ENCODE peak calls at places on chromosomes 7 and 10, in four cellular contexts. N is GM12878, E is GM12891, Y is K562. P is an unnamed sample.

GRCh38 chr10:5888843-5889623 is 660 bp downstream of the ANKRD16 start:
- DNase-seq in N (no peak), E (peak), Y (peak), P (no peak)

GRCh38 chr7:112484671-112485097 is 3.9 kb downstream of the LSMEM1 start:
- DNase-seq in N (no peak), E (no peak), Y (no peak), P (no peak)

GRCh38 chr10:73888514-73888913 is 14.2 kb upstream of the CAMK2G start:
- DNase-seq in N (no peak), E (no peak), Y (no peak), P (no peak)

GRCh38 chr7:44216521-44217030 is 15.8 kb downstream of the YKT6 start:
- DNase-seq in N (no peak), E (no peak), Y (no peak), P (no peak)

GRCh38 chr7:24722386-24723177 is 34.7 kb downstream of the GSDME start:
- DNase-seq in N (no peak), E (no peak), Y (no peak), P (no peak)

GRCh38 chr10:132535065-132535651 is 2.4 kb upstream of the INPP5A start:
- DNase-seq in N (no peak), E (no peak), Y (no peak), P (no peak)

GRCh38 chr7:135736586-135737305 is 8.8 kb upstream of the SLC13A4 start:
- DNase-seq in N (no peak), E (no peak), Y (no peak), P (no peak)

GRCh38 chr7:116687801-116688201 is 15.8 kb downstream of the MET start:
- DNase-seq in N (no peak), E (no peak), Y (no peak), P (no peak)

GRCh38 chr7:5388905-5389433 is 34.7 kb downstream of the TNRC18 start:
- DNase-seq in N (no peak), E (no peak), Y (no peak), P (no peak)

GRCh38 chr10:112208981-112209380 is 25.4 kb upstream of the GPAM start:
- DNase-seq in N (no peak), E (no peak), Y (no peak), P (no peak)

GRCh38 chr7:87448427-87448826 is 27.1 kb downstream of the ABCB4 start:
- DNase-seq in N (no peak), E (no peak), Y (no peak), P (no peak)

GRCh38 chr7:90455163-90456030 is 14.0 kb upstream of the PTTG1IP2 start:
- DNase-seq in N (peak), E (peak), Y (peak), P (peak)

GRCh38 chr10:79055100-79055782 is 13.5 kb upstream of the ZMIZ1 start:
- DNase-seq in N (no peak), E (no peak), Y (no peak), P (no peak)

GRCh38 chr10:79055892-79056291 is 12.9 kb upstream of the ZMIZ1 start:
- DNase-seq in N (no peak), E (no peak), Y (no peak), P (no peak)

GRCh38 chr10:79056361-79056735 is 12.4 kb upstream of the ZMIZ1 start:
- DNase-seq in N (no peak), E (no peak), Y (no peak), P (no peak)

GRCh38 chr10:79057481-79058275 is 11.1 kb upstream of the ZMIZ1 start:
- DNase-seq in N (no peak), E (no peak), Y (no peak), P (no peak)

DNA sequence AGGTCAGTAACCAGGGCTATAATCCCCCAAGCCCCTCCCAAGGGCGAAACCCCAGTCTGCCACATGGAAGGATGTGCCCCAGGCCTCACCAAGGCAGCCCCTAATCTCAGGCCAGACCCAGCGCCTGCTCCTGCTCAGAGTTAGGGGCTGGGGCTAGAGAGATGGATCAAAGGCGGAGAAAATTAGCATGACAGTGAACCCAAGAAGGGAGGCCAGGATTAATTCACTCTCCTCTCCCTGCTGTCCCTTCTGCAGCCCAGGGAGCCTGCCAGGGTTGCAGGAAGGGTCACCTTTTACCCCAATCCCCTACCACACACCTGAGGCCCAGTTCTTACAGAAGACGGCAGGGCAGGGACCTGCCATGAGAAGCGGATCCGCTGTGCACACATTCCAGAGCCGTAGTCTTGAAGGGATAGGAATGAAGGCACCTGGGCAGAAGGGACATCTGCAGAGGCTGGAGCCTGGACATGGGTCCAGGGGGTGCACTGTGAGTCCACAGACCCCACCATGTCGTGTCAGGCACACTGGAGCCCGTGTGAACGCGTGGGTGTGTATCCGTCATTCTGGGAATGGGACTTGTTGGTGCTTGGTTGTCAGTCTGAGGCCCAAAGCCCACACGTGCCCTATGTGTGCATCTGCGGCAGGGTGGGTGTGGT is 11.9 kb upstream of the ZMIZ1 start:
- DNase-seq in N (no peak), E (no peak), Y (no peak), P (no peak)
- TF ChIP-seq SPI1 in N (no peak), E (no peak), Y (no peak), P (no peak)

DNA sequence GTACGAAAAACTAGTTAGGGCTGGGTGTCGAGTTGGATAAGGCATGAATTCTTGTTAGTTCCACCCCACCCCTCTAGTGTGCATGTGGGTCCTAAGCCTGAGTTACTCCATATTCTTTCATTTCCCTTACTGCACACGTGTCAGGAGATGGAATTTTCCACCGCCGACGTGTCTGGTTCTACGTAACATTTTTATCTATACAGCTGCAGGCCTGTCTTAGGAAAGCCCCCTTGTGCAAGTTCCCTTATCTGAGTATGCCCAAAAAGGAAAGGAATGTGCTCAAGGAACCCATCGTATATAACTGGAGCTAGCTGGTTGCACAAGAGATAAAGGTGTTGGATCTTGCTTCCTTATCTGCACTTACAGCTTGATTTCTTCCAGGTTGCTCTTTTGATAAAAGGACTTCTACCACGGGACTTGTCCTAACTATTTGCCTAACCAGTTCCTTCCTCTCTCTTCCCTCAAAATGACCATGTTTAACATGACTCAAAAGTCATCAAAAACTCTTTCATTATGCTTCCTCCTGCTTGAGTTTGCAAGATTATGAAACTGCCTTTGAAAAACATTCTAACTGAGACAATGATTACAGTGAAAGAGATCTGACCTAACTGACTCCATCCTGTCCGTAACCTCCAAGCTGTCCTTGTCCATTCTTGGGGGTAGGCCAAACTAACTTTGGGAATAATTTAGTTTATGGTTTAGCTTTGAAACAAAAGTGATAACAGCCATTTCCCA is 181.4 kb downstream of the AKR1D1 start:
- DNase-seq in N (no peak), E (no peak), Y (peak), P (peak)
- TF ChIP-seq SPI1 in N (no peak), E (no peak), Y (peak), P (peak)

GRCh38 chr7:53794816-53795215 is 747.4 kb upstream of the VSTM2A start:
- DNase-seq in N (no peak), E (no peak), Y (no peak), P (no peak)

DNA sequence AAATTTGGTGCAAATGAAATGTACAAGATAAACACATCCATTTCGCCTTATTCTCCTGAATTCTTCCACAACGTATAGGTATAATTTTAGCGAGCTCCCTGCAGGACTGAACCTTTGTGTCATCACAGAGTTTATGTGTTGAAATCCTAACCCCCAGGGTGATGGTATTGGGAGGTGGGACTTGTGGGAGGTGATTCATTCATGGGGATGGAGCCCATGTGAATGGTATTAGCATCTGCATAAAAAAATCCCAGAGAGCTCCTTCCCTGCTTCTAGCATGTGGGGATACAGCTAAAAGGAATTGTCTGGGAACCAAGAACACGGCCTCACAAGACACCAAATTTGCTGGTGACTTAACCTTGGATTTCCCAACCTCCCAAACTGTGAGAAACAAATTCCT is 741.4 kb upstream of the VSTM2A start:
- DNase-seq in N (no peak), E (no peak), Y (no peak), P (no peak)
- TF ChIP-seq SPI1 in N (no peak), E (no peak), Y (no peak), P (no peak)

DNA sequence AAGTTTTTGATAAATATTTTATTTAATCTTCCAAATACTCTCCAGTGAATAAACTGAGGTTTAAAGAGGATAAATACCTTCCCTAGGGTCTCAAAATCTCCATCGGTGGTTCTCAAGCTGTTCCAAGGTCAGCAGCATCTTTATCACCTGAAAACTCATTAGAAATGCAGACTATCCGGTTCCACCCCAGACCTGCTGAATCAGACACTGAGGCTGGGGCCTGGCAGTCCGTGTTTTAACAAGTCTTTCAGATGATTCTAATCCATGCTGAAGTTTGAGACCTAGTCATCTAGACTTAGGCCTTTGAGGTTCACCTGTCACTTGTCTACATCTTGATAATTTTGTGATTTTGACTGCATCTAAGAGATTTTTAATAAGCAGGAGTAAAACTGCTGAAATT is 37.5 kb downstream of the PLEKHA8 start:
- DNase-seq in N (no peak), E (no peak), Y (no peak), P (no peak)
- TF ChIP-seq SPI1 in N (no peak), E (no peak), Y (no peak), P (no peak)

GRCh38 chr7:151728746-151729145 is 148.2 kb downstream of the PRKAG2 start:
- DNase-seq in N (no peak), E (no peak), Y (no peak), P (no peak)
- TF ChIP-seq SPI1 in N (no peak), E (no peak), Y (no peak), P (no peak)

DNA sequence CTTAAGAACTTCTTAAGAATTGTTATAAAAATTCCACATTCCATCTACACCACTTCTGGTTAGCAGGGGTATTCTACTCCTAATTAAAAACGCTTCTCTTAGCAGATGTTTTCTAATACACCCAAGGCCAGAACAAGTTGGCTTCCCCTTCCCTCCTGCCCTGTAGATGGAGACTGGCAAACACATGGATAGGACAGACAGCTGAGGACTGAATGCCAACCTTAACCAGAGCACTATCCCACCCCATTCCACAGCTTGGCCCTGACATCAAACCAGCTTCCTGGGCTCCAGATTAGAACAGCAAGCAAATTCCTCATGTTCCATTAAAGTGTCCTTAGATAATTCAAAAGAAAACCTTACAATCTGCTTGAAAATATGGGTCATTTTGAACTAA is 56.6 kb upstream of the IL6 start:
- DNase-seq in N (no peak), E (no peak), Y (no peak), P (no peak)
- TF ChIP-seq SPI1 in N (no peak), E (no peak), Y (no peak), P (no peak)

GRCh38 chr7:68146970-68147369 is 1150.3 kb downstream of the TYW1 start:
- DNase-seq in N (no peak), E (no peak), Y (no peak), P (no peak)
- TF ChIP-seq SPI1 in N (no peak), E (no peak), Y (no peak), P (no peak)

GRCh38 chr10:59585046-59585700 is 124.5 kb downstream of the SLC16A9 start:
- DNase-seq in N (no peak), E (no peak), Y (no peak), P (no peak)
- TF ChIP-seq SPI1 in N (no peak), E (no peak), Y (no peak), P (no peak)

DNA sequence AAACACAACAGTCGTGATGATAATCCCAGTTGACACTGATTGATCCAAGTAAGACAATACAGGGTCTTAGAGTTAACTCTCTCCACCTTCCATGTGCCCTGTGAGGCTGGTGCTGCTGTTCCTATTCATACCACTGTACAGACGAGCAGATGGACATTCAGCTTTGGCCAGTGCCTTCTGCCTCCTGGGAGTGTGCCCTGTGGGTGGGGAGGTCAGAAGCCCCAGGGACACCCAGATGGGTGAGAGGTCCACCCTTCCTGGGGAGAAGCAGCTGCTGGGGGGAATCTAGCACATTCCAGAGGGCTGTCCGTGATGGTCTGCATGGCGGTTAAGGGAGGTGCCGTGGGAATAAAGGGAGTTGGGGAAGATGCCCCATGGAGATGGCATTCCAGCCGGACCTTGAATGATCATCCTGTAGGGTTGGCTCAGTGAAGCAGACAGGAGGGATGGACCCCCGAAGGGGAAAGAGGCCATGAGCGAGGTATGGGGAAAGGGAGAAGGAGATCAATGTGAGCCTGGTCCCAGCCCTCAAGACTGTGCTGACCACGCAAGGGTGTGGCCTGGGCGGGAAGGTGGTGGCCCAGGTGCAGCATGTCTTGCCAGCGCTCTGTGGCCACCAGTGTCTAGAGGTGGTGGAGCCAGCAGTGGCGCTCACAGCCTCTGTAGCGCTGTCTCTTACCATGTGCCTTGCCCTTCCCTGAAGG is 74.0 kb downstream of the ADCY1 start:
- DNase-seq in N (no peak), E (no peak), Y (no peak), P (no peak)
- TF ChIP-seq SPI1 in N (no peak), E (no peak), Y (no peak), P (no peak)

DNA sequence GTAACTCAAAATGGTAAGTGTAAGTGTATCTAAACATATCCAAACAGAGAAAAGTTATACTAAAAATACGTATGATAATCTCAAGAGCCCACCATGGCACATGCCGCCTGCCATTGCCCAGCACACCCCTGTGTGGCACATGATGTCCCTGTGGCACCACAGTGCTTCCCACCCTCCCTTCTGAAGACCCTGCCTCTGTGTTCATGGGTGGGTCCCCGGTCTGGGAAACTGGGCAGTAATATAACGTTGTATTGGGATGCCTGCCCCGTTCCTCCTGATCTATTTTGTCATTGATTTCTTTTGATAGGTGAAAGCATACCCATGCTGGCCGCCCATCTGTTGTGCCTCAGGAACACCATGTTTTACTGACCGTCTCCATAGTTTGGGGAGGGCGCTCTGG is 296.8 kb upstream of the SHH start:
- DNase-seq in N (no peak), E (no peak), Y (no peak), P (no peak)
- TF ChIP-seq SPI1 in N (no peak), E (no peak), Y (no peak), P (no peak)

P was measured in HL-60.